ENCODE peak calls at places on chromosomes 6 and 20, in seven cellular contexts. F, A, I, K, M, T and V are unnamed samples.

GRCh38 chr6:107735906-107736635 is 88.0 kb downstream of the SCML4 start:
- DNase-seq in F (no peak), A (no peak), I (no peak), K (no peak), M (no peak), T (no peak), V (no peak)

GRCh38 chr6:134437376-134437775 is 119.5 kb upstream of the SGK1 start:
- DNase-seq in F (no peak), A (no peak), I (no peak), K (no peak), M (no peak), T (peak), V (no peak)

GRCh38 chr6:72554203-72554564 is 67.7 kb upstream of the KCNQ5 start:
- DNase-seq in F (no peak), A (no peak), I (no peak), K (no peak), M (no peak), T (peak), V (no peak)

GRCh38 chr6:154039231-154039842 is at the start of gene OPRM1:
- DNase-seq in F (no peak), A (peak), I (peak), K (peak), M (peak), T (peak), V (peak)

GRCh38 chr6:35634316-35634715 is 54.4 kb downstream of the FKBP5 start:
- DNase-seq in F (no peak), A (no peak), I (peak), K (no peak), M (no peak), T (no peak), V (no peak)

GRCh38 chr6:4582506-4582905 is 193.7 kb upstream of the CDYL start:
- DNase-seq in F (no peak), A (no peak), I (no peak), K (no peak), M (no peak), T (peak), V (no peak)

GRCh38 chr6:3205913-3206312 is 21.5 kb downstream of the TUBB2B start:
- DNase-seq in F (no peak), A (no peak), I (no peak), K (no peak), M (no peak), T (peak), V (no peak)

GRCh38 chr20:62212309-62212708 is 7.8 kb downstream of the HRH3 start:
- DNase-seq in F (no peak), A (no peak), I (no peak), K (peak), M (no peak), T (no peak), V (no peak)

GRCh38 chr6:125923371-125923877 is 33.1 kb upstream of the HINT3 start:
- DNase-seq in F (no peak), A (no peak), I (no peak), K (no peak), M (no peak), T (peak), V (no peak)

GRCh38 chr20:11852189-11852588 is 65.5 kb upstream of the BTBD3 start:
- DNase-seq in F (no peak), A (no peak), I (no peak), K (no peak), M (no peak), T (no peak), V (no peak)

GRCh38 chr6:135176464-135176863 is 4.6 kb upstream of the MYB start:
- DNase-seq in F (no peak), A (no peak), I (no peak), K (no peak), M (no peak), T (no peak), V (no peak)

GRCh38 chr6:32194825-32195651 is 2.6 kb upstream of the GPSM3 start:
- DNase-seq in F (no peak), A (no peak), I (peak), K (no peak), M (no peak), T (peak), V (no peak)
- TF ChIP-seq CTCF in F (peak), A (peak), I (no peak), K (no peak), M (peak), T (peak), V (no peak)

DNA sequence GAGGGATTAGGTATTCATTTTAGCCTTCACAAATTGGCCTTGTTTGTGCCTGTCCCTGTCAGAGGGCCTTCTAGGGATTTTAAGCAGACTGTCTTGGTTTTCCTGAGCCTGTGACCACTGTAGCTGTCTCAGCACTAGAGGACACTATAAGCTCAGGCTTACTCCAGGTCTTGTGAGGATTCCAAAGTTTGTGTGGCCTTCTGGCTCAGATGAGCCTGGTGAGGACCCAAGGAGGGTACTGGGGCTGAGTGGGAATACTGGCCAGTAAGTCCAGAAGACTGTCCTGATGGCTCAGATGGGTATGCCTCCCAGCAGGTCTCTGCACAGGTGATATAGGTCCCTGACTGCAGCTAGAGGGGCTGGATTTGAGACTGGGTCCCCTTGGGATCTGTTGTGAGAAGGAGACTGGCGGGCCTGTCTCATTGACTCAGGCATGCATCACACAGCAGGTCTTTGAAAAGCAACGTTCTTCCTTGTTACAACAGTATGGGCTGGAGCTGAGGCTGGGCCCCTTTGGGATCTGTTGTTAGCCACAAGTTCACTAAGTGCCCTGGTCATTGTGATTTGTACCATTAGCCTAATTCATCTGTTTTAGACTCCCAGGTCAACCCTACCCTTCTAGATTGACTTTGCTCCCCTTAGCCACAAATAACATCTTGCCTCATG is 26.3 kb upstream of the TFB1M start:
- DNase-seq in F (no peak), A (no peak), I (peak), K (no peak), M (no peak), T (peak), V (no peak)
- TF ChIP-seq CTCF in F (no peak), A (no peak), I (no peak), K (no peak), M (no peak), T (peak), V (no peak)

DNA sequence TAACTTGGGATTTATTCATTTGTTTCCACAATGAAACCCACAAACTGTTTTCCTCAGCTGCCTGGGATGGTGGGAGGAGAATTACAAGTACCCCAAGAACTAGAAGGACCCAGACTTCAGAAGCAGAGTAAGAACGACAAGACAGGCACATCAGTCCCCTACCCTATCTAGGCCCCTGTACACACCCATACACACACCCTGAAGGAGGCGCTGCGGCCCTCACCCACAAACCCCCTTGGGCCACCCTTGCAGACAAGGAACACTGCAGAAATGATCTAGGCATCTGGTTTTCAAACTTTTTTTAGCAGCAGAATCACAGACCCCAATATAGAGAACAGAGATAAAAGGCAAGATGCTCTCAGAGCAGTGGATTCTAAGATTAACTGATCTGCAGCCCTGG is 55.0 kb downstream of the TRERF1 start:
- DNase-seq in F (no peak), A (no peak), I (no peak), K (no peak), M (peak), T (no peak), V (no peak)
- TF ChIP-seq CTCF in F (no peak), A (no peak), I (no peak), K (no peak), M (no peak), T (peak), V (no peak)

DNA sequence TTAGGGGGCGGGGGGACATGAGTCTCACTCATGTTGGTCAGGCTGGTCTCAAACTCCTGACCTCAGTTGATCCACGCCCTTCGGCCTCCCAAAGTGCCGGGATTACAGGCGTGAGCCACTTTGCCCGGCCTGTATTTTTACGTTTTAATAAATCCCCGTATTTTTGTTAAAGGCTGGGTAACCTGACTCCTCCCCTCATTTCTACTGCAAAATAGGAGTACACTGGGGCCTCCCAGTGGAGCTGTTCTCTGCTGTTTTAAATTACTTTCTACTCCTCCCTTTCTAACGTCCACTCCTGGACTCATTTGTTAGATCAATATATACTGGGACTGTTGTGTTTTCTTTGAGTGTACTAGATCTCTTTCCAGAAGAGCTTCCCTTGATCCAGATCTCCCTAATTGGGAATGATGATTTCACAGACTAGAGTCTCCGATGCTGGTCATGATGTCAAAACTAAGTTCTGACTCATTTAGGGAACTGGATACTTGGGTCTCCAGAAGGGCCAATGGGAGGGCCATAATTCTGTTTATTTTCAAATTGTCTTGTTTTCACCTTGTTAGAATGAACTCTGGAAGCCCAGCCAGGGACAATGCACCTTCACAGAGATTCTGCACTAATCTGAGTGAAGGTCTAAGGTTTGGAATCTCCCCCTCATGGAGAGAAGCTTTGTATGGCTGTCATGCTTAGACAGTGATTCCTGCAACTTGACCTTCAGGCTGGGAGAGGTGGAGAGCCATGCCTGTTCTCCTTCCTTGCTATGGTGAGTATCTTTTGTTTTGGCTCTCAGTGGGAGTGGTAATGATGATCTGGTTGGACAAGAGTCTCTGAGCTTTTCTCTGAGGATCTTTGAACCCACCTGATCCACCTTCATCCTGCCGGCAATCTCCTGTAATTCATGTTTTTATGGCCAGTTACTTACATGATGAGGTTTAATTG is 9.4 kb downstream of the HSPA1B start:
- DNase-seq in F (no peak), A (no peak), I (no peak), K (no peak), M (no peak), T (peak), V (no peak)
- TF ChIP-seq CTCF in F (no peak), A (no peak), I (no peak), K (no peak), M (no peak), T (peak), V (no peak)